ENCODE peak calls at places on chromosomes 1 and 21, in seven cellular contexts. E is stimulated activated CD4-positive, alpha-beta T cell treated with anti-CD3 and anti-CD28 coated beads, Interleukin-1b, Interleukin-23, amount 100 ng/mL, for 4 hours; C is SK-N-DZ; L is K562; T is HFF-Myc; K is NCI-H1694; D is progenitor cell of endocrine pancreas. B is an unnamed sample.

GRCh38 chr1:200258447-200259375 is 151.1 kb downstream of the ZNF281 start:
- DNase-seq in D (no peak), T (no peak), E (no peak), K (peak), L (peak), C (peak), B (no peak)

GRCh38 chr1:39034114-39034654 is 8.0 kb downstream of the NDUFS5 start:
- DNase-seq in C (no peak), K (no peak), L (no peak), T (no peak), E (no peak), D (no peak), B (no peak)

GRCh38 chr1:181318022-181318857 is 165.1 kb upstream of the CACNA1E start:
- DNase-seq in K (no peak), L (no peak), D (no peak), C (no peak), T (no peak), E (no peak), B (peak)

GRCh38 chr1:32266926-32267645 is 16.0 kb downstream of the LCK start:
- DNase-seq in K (no peak), T (no peak), L (no peak), E (no peak), D (no peak), C (no peak), B (no peak)

GRCh38 chr1:164804366-164804765 is 245.4 kb downstream of the PBX1 start:
- DNase-seq in T (no peak), K (no peak), D (no peak), E (no peak), C (no peak), L (no peak), B (no peak)

GRCh38 chr21:46436586-46436985 is 22.1 kb upstream of the DIP2A start:
- DNase-seq in L (no peak), E (no peak), T (no peak), C (no peak), D (no peak), K (no peak), B (no peak)

GRCh38 chr1:22886211-22886610 is 86.5 kb downstream of the LACTBL1 start:
- DNase-seq in L (no peak), E (no peak), C (no peak), T (no peak), D (no peak), K (no peak), B (no peak)

GRCh38 chr21:41691205-41692203 is 75.3 kb downstream of the RIPK4 start:
- DNase-seq in D (no peak), C (no peak), E (no peak), L (no peak), K (no peak), T (no peak), B (no peak)

GRCh38 chr1:213138391-213138790 is 87.3 kb downstream of the RPS6KC1 start:
- DNase-seq in K (no peak), E (no peak), L (no peak), T (no peak), D (no peak), C (no peak), B (no peak)

GRCh38 chr1:153976819-153977249 is 640 bp downstream of the JTB start:
- DNase-seq in T (no peak), C (no peak), L (peak), D (no peak), E (no peak), K (no peak), B (no peak)

GRCh38 chr21:36388835-36389234 is 3.6 kb downstream of the CHAF1B start:
- DNase-seq in C (no peak), E (no peak), T (no peak), D (no peak), L (no peak), K (peak), B (no peak)

GRCh38 chr1:237098517-237098916 is 56.5 kb downstream of the RYR2 start:
- DNase-seq in T (no peak), D (no peak), C (no peak), L (no peak), E (no peak), K (no peak), B (no peak)

GRCh38 chr1:202283379-202283844 is 58.3 kb downstream of the UBE2T start:
- DNase-seq in K (no peak), D (no peak), C (no peak), E (no peak), T (peak), L (no peak), B (no peak)

GRCh38 chr1:167472729-167473529 is 45.4 kb downstream of the CD247 start:
- DNase-seq in T (no peak), D (no peak), K (no peak), L (peak), E (no peak), C (no peak), B (no peak)

GRCh38 chr1:6519491-6519934 is 28.0 kb upstream of the PLEKHG5 start:
- DNase-seq in C (no peak), K (no peak), T (no peak), E (no peak), D (no peak), L (no peak), B (no peak)

GRCh38 chr1:167121375-167122120 is 27.7 kb downstream of the STYXL2 start:
- DNase-seq in C (no peak), D (peak), E (no peak), K (no peak), T (no peak), L (no peak), B (no peak)

GRCh38 chr1:220170836-220171526 is 77.0 kb downstream of the IARS2 start:
- DNase-seq in T (no peak), C (no peak), D (no peak), L (no peak), K (no peak), E (no peak), B (no peak)

GRCh38 chr1:5781079-5781478 is 211.1 kb downstream of the NPHP4 start:
- DNase-seq in E (no peak), T (no peak), C (no peak), L (no peak), K (no peak), D (no peak), B (no peak)

GRCh38 chr1:232179896-232180760 is 449.8 kb downstream of the SIPA1L2 start:
- DNase-seq in C (no peak), T (no peak), E (no peak), K (no peak), L (no peak), D (no peak), B (no peak)

B was measured in neuronal stem cell.